ENCODE peak calls at places on chromosomes 5 and 9, in six cellular contexts. K is H9, F is IMR-90, D is neuronal stem cell, B is H1, V is trophoblast cell. H is an unnamed sample.

GRCh38 chr5:147547730-147548129 is 37.9 kb upstream of the DPYSL3 start:
- DNase-seq in K (no peak), F (peak), D (no peak), B (no peak), V (no peak), H (peak)

GRCh38 chr5:174371600-174372094 is 326.1 kb downstream of the NSG2 start:
- DNase-seq in K (no peak), F (no peak), D (no peak), B (no peak), V (peak), H (peak)

GRCh38 chr5:154782326-154782725 is 27.1 kb downstream of the LARP1 start:
- DNase-seq in K (peak), F (no peak), D (no peak), B (no peak), V (no peak), H (no peak)

GRCh38 chr5:82164957-82165698 is 113.0 kb downstream of the RPS23 start:
- DNase-seq in K (peak), F (peak), D (no peak), B (no peak), V (no peak), H (peak)

GRCh38 chr5:66171349-66172344 is 27.5 kb downstream of the SREK1 start:
- DNase-seq in K (no peak), F (peak), D (no peak), B (no peak), V (peak), H (peak)

GRCh38 chr9:132673355-132673754 is 3.1 kb downstream of the GTF3C4 start:
- DNase-seq in K (peak), F (peak), D (no peak), B (no peak), V (peak), H (peak)

GRCh38 chr9:95010431-95010838 is 283.9 kb downstream of the AOPEP start:
- DNase-seq in K (no peak), F (no peak), D (no peak), B (no peak), V (no peak), H (no peak)

GRCh38 chr5:34626036-34626435 is 30.1 kb upstream of the RAI14 start:
- DNase-seq in K (no peak), F (peak), D (no peak), B (no peak), V (peak), H (peak)

GRCh38 chr5:31743678-31744077 is 104.7 kb downstream of the PDZD2 start:
- DNase-seq in K (no peak), F (no peak), D (no peak), B (no peak), V (no peak), H (no peak)

GRCh38 chr9:137441289-137441934 is at the start of gene ENTPD8:
- DNase-seq in K (peak), F (no peak), D (no peak), B (peak), V (peak), H (no peak)

GRCh38 chr9:16709936-16710335 is 160.5 kb downstream of the BNC2 start:
- DNase-seq in K (no peak), F (no peak), D (no peak), B (no peak), V (no peak), H (no peak)

GRCh38 chr5:109511980-109512744 is 102.4 kb upstream of the PJA2 start:
- DNase-seq in K (no peak), F (no peak), D (no peak), B (no peak), V (no peak), H (no peak)

GRCh38 chr5:33408816-33409215 is 31.9 kb upstream of the TARS1 start:
- DNase-seq in K (no peak), F (no peak), D (no peak), B (no peak), V (no peak), H (no peak)

GRCh38 chr5:17346811-17347210 is 129.4 kb downstream of the BASP1 start:
- DNase-seq in K (no peak), F (peak), D (no peak), B (no peak), V (peak), H (no peak)

GRCh38 chr9:37776328-37776727 is 8.5 kb downstream of the EXOSC3 start:
- DNase-seq in K (no peak), F (peak), D (no peak), B (no peak), V (peak), H (peak)

GRCh38 chr5:169960659-169961058 is 19.6 kb downstream of the INSYN2B start:
- DNase-seq in K (no peak), F (no peak), D (no peak), B (no peak), V (no peak), H (no peak)

GRCh38 chr9:136345281-136346156 is 18.0 kb downstream of the DNLZ start:
- DNase-seq in K (peak), F (no peak), D (no peak), B (peak), V (peak), H (peak)

GRCh38 chr5:43017438-43017820 is 22.7 kb downstream of the ANXA2R start:
- DNase-seq in K (peak), F (peak), D (no peak), B (no peak), V (peak), H (peak)

GRCh38 chr5:87210076-87210475 is 57.6 kb upstream of the RASA1 start:
- DNase-seq in K (no peak), F (peak), D (no peak), B (no peak), V (no peak), H (no peak)

GRCh38 chr9:68515304-68516017 is 25.2 kb downstream of the TMEM252 start:
- DNase-seq in K (no peak), F (peak), D (no peak), B (no peak), V (peak), H (peak)

GRCh38 chr5:56440871-56441740 is 208.0 kb upstream of the ANKRD55 start:
- DNase-seq in K (no peak), F (peak), D (no peak), B (no peak), V (peak), H (peak)

GRCh38 chr5:89733772-89734171 is 675.8 kb downstream of the CETN3 start:
- DNase-seq in K (no peak), F (no peak), D (peak), B (no peak), V (peak), H (no peak)

GRCh38 chr9:34203275-34204010 is 24.6 kb downstream of the UBAP1 start:
- DNase-seq in K (no peak), F (no peak), D (no peak), B (no peak), V (no peak), H (no peak)

GRCh38 chr9:110543631-110544051 is 35.9 kb downstream of the SVEP1 start:
- DNase-seq in K (peak), F (no peak), D (no peak), B (peak), V (no peak), H (peak)

GRCh38 chr5:149647334-149647733 is 66.0 kb downstream of the ARHGEF37 start:
- DNase-seq in K (no peak), F (no peak), D (no peak), B (no peak), V (no peak), H (no peak)

GRCh38 chr9:85445887-85446286 is 295.9 kb downstream of the AGTPBP1 start:
- DNase-seq in K (no peak), F (no peak), D (no peak), B (no peak), V (no peak), H (no peak)

GRCh38 chr5:82812575-82812974 is 264.6 kb downstream of the TMEM167A start:
- DNase-seq in K (no peak), F (peak), D (no peak), B (no peak), V (no peak), H (peak)

DNA sequence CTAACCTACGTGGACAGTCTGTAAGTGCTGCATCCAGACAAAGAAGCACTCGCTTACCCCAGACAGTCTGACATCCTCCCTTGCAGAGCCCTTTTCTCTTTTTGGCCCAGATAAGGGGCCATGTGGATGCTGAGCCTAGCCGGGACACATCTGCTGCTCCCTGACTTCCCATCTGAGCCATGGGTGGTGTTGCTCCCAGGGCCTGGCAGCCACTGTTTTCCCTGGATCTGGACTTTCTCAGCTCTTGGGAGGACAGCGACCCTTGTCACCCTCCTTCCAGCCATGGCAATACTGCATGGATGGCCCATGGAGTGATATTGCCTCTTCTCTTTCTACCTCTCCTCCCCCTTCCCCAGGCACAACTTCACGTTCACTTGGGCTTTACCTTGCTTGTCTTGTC is 4.2 kb downstream of the NEURL1B start:
- DNase-seq in K (no peak), F (no peak), D (no peak), B (no peak), V (no peak), H (no peak)
- H4K91ac ChIP-seq in K (no peak), F (no peak), D (no peak), B (no peak), V (no peak), H (no peak)

GRCh38 chr9:121900163-121900562 is 192.9 kb downstream of the TTLL11 start:
- DNase-seq in K (no peak), F (no peak), D (no peak), B (no peak), V (no peak), H (no peak)

GRCh38 chr9:121902483-121903135 is 190.5 kb downstream of the TTLL11 start:
- DNase-seq in K (no peak), F (peak), D (no peak), B (no peak), V (peak), H (peak)

GRCh38 chr9:121897140-121897539 is 196.0 kb downstream of the TTLL11 start:
- DNase-seq in K (no peak), F (no peak), D (no peak), B (no peak), V (no peak), H (no peak)

GRCh38 chr9:121906074-121906520 is 187.0 kb downstream of the TTLL11 start:
- DNase-seq in K (no peak), F (peak), D (no peak), B (no peak), V (no peak), H (peak)

DNA sequence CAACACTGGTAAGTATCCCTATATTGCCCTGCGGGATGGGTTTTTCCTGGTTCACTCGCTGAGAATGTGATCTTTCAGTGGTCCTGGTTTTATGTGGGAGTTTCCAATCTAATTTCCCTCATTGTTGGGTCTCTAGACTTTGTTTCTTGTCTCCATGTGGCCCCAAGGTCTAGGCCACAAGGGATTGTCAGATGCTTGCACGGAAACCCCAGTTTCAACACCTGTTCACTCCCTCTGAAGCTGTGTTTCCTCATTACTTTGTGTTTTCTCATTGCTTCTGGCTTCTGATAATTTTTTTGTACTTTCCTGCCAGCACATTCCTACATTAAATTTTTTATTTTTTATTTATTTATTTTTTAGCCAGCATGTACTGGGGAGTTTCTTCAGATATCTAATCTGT is 191.5 kb downstream of the TTLL11 start:
- DNase-seq in K (no peak), F (peak), D (no peak), B (no peak), V (no peak), H (no peak)
- H4K91ac ChIP-seq in K (no peak), F (peak), D (no peak), B (no peak), V (no peak), H (no peak)

DNA sequence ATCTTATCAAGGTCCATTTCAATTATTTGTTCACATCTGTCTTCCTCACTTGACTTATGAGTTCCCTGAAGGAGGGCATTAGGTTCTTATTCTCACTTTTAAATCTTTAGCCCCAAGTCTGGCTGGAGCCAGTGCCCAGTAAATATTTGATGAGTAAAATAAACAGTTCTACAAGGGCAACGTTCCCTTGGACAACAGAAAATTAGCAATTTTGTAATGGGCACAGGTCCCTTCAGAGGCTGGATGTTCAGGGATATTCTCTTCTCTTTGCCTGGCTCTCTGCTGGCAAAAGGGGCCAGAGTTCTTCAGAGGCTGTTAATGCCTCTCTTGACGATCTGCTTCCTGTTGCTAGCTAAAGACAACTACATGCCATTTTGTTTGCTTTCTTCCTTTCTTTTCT is 149.7 kb downstream of the SEMA6A start:
- DNase-seq in K (no peak), F (no peak), D (no peak), B (no peak), V (no peak), H (no peak)
- H4K91ac ChIP-seq in K (no peak), F (no peak), D (no peak), B (no peak), V (no peak), H (no peak)

GRCh38 chr9:82532504-82532903 is 530.4 kb downstream of the RASEF start:
- DNase-seq in K (no peak), F (peak), D (no peak), B (no peak), V (peak), H (peak)

GRCh38 chr9:82524407-82524806 is 535.8 kb downstream of the SPATA31D1 start:
- DNase-seq in K (no peak), F (no peak), D (no peak), B (no peak), V (no peak), H (no peak)

GRCh38 chr9:82531795-82532194 is 531.1 kb downstream of the RASEF start:
- DNase-seq in K (no peak), F (no peak), D (no peak), B (no peak), V (no peak), H (no peak)

DNA sequence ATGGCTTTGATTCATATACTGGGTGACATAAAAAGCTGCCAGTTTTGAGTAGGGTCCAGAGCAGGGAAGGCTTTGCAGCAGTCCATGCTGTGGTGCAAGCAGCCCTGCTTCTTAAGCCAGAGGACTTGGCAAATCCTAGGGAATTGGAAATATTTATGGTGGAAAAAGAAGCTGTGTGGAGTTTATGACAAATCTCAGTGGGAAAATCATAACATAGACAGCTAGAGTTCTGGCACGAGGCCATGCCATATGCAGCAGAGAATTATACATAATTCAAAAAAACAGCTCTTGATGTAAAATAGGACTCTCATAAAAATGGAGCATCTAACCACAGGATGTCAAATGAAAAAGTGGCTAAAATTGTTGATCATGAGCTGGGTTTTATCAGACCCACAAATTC is 536.3 kb downstream of the RASEF start:
- DNase-seq in K (no peak), F (no peak), D (no peak), B (no peak), V (no peak), H (no peak)
- H4K91ac ChIP-seq in K (no peak), F (no peak), D (no peak), B (no peak), V (no peak), H (no peak)

GRCh38 chr5:5957737-5958136 is 420.6 kb downstream of the MED10 start:
- DNase-seq in K (no peak), F (no peak), D (no peak), B (no peak), V (no peak), H (no peak)
- H4K91ac ChIP-seq in K (no peak), F (no peak), D (no peak), B (no peak), V (no peak), H (no peak)

GRCh38 chr9:36138901-36139300 is 2.4 kb downstream of the GLIPR2 start:
- DNase-seq in K (no peak), F (no peak), D (no peak), B (no peak), V (no peak), H (no peak)
- H4K91ac ChIP-seq in K (no peak), F (no peak), D (no peak), B (no peak), V (no peak), H (no peak)